ENCODE peak calls at places on chromosomes 4 and X, in ten cellular contexts. One of them, this sample, is unnamed.

GRCh38 chr4:42596918-42597317 is 60.0 kb downstream of the ATP8A1 start:
- DNase-seq in H9: no peak
- DNase-seq in heart left ventricle: no peak
- DNase-seq in PC-3: no peak
- DNase-seq in ovary: no peak
- DNase-seq in OCI-LY7: no peak
- DNase-seq in lower lobe of right lung: no peak
- DNase-seq in left ventricle myocardium inferior: no peak
- DNase-seq in CD8-positive, alpha-beta T cell: no peak
- DNase-seq in astrocyte: no peak
- DNase-seq in this sample: no peak

GRCh38 chr4:5370286-5370685 is 319.0 kb downstream of the STK32B start:
- DNase-seq in H9: no peak
- DNase-seq in heart left ventricle: no peak
- DNase-seq in PC-3: peak; percentile 90
- DNase-seq in ovary: no peak
- DNase-seq in OCI-LY7: no peak
- DNase-seq in lower lobe of right lung: no peak
- DNase-seq in left ventricle myocardium inferior: no peak
- DNase-seq in CD8-positive, alpha-beta T cell: no peak
- DNase-seq in astrocyte: peak; percentile 67
- DNase-seq in this sample: no peak

GRCh38 chr4:102405706-102406510 is 60.6 kb upstream of the SLC39A8 start:
- DNase-seq in H9: no peak
- DNase-seq in heart left ventricle: no peak
- DNase-seq in PC-3: no peak
- DNase-seq in ovary: no peak
- DNase-seq in OCI-LY7: no peak
- DNase-seq in lower lobe of right lung: no peak
- DNase-seq in left ventricle myocardium inferior: no peak
- DNase-seq in CD8-positive, alpha-beta T cell: no peak
- DNase-seq in astrocyte: no peak
- DNase-seq in this sample: no peak

GRCh38 chrX:103666202-103667107 is 20.0 kb downstream of the MORF4L2 start:
- DNase-seq in H9: no peak
- DNase-seq in heart left ventricle: no peak
- DNase-seq in PC-3: no peak
- DNase-seq in ovary: no peak
- DNase-seq in OCI-LY7: no peak
- DNase-seq in lower lobe of right lung: no peak
- DNase-seq in left ventricle myocardium inferior: no peak
- DNase-seq in CD8-positive, alpha-beta T cell: no peak
- DNase-seq in astrocyte: no peak
- DNase-seq in this sample: no peak

GRCh38 chrX:151174581-151175282 is 1.7 kb upstream of the GPR50 start:
- DNase-seq in H9: peak; percentile 74
- DNase-seq in heart left ventricle: no peak
- DNase-seq in PC-3: no peak
- DNase-seq in ovary: no peak
- DNase-seq in OCI-LY7: no peak
- DNase-seq in lower lobe of right lung: no peak
- DNase-seq in left ventricle myocardium inferior: no peak
- DNase-seq in CD8-positive, alpha-beta T cell: no peak
- DNase-seq in astrocyte: no peak
- DNase-seq in this sample: no peak

GRCh38 chrX:154430916-154431315 is 2.4 kb downstream of the ATP6AP1 start:
- DNase-seq in H9: no peak
- DNase-seq in heart left ventricle: no peak
- DNase-seq in PC-3: peak; percentile 20
- DNase-seq in ovary: no peak
- DNase-seq in OCI-LY7: no peak
- DNase-seq in lower lobe of right lung: peak; percentile 64
- DNase-seq in left ventricle myocardium inferior: no peak
- DNase-seq in CD8-positive, alpha-beta T cell: no peak
- DNase-seq in astrocyte: no peak
- DNase-seq in this sample: no peak

GRCh38 chrX:46040001-46040400 is 505.2 kb downstream of the ZNF674 start:
- DNase-seq in H9: no peak
- DNase-seq in heart left ventricle: no peak
- DNase-seq in PC-3: peak; percentile 52
- DNase-seq in ovary: no peak
- DNase-seq in OCI-LY7: no peak
- DNase-seq in lower lobe of right lung: no peak
- DNase-seq in left ventricle myocardium inferior: no peak
- DNase-seq in CD8-positive, alpha-beta T cell: no peak
- DNase-seq in astrocyte: no peak
- DNase-seq in this sample: no peak

GRCh38 chrX:13059269-13059668 is 14.8 kb upstream of the FAM9C start:
- DNase-seq in H9: no peak
- DNase-seq in heart left ventricle: no peak
- DNase-seq in PC-3: no peak
- DNase-seq in ovary: no peak
- DNase-seq in OCI-LY7: no peak
- DNase-seq in lower lobe of right lung: no peak
- DNase-seq in left ventricle myocardium inferior: no peak
- DNase-seq in CD8-positive, alpha-beta T cell: no peak
- DNase-seq in astrocyte: no peak
- DNase-seq in this sample: no peak

GRCh38 chrX:120244735-120245498 is 5.7 kb upstream of the ZBTB33 start:
- DNase-seq in H9: peak; percentile 75
- DNase-seq in heart left ventricle: peak; percentile 73
- DNase-seq in PC-3: peak; percentile 90
- DNase-seq in ovary: peak; percentile 83
- DNase-seq in OCI-LY7: peak; percentile 76
- DNase-seq in lower lobe of right lung: peak; percentile 75
- DNase-seq in left ventricle myocardium inferior: peak; percentile 69
- DNase-seq in CD8-positive, alpha-beta T cell: peak; percentile 28
- DNase-seq in astrocyte: peak; percentile 68
- DNase-seq in this sample: peak; percentile 57

GRCh38 chr4:147078362-147078761 is 132.7 kb upstream of the TTC29 start:
- DNase-seq in H9: no peak
- DNase-seq in heart left ventricle: no peak
- DNase-seq in PC-3: no peak
- DNase-seq in ovary: no peak
- DNase-seq in OCI-LY7: no peak
- DNase-seq in lower lobe of right lung: no peak
- DNase-seq in left ventricle myocardium inferior: no peak
- DNase-seq in CD8-positive, alpha-beta T cell: no peak
- DNase-seq in astrocyte: no peak
- DNase-seq in this sample: no peak

GRCh38 chr4:135065366-135065765 is 863.8 kb upstream of the PABPC4L start:
- DNase-seq in H9: no peak
- DNase-seq in heart left ventricle: no peak
- DNase-seq in PC-3: no peak
- DNase-seq in ovary: no peak
- DNase-seq in OCI-LY7: no peak
- DNase-seq in lower lobe of right lung: no peak
- DNase-seq in left ventricle myocardium inferior: no peak
- DNase-seq in CD8-positive, alpha-beta T cell: no peak
- DNase-seq in astrocyte: peak; percentile 17
- DNase-seq in this sample: no peak

GRCh38 chr4:85610450-85610849 is 135.5 kb downstream of the ARHGAP24 start:
- DNase-seq in H9: no peak
- DNase-seq in heart left ventricle: no peak
- DNase-seq in PC-3: no peak
- DNase-seq in ovary: no peak
- DNase-seq in OCI-LY7: no peak
- DNase-seq in lower lobe of right lung: no peak
- DNase-seq in left ventricle myocardium inferior: no peak
- DNase-seq in CD8-positive, alpha-beta T cell: no peak
- DNase-seq in astrocyte: no peak
- DNase-seq in this sample: no peak

GRCh38 chr4:54657556-54658313 is at the start of gene KIT:
- DNase-seq in H9: peak; percentile 92
- DNase-seq in heart left ventricle: peak; percentile 47
- DNase-seq in PC-3: no peak
- DNase-seq in ovary: peak; percentile 80
- DNase-seq in OCI-LY7: no peak
- DNase-seq in lower lobe of right lung: peak; percentile 58
- DNase-seq in left ventricle myocardium inferior: peak; percentile 33
- DNase-seq in CD8-positive, alpha-beta T cell: peak; percentile 2
- DNase-seq in astrocyte: no peak
- DNase-seq in this sample: peak; percentile 17

GRCh38 chr4:3652586-3652985 is 113.6 kb upstream of the ADRA2C start:
- DNase-seq in H9: no peak
- DNase-seq in heart left ventricle: no peak
- DNase-seq in PC-3: no peak
- DNase-seq in ovary: no peak
- DNase-seq in OCI-LY7: no peak
- DNase-seq in lower lobe of right lung: no peak
- DNase-seq in left ventricle myocardium inferior: no peak
- DNase-seq in CD8-positive, alpha-beta T cell: no peak
- DNase-seq in astrocyte: no peak
- DNase-seq in this sample: no peak

GRCh38 chr4:111793686-111794085 is 351.6 kb upstream of the FAM241A start:
- DNase-seq in H9: no peak
- DNase-seq in heart left ventricle: no peak
- DNase-seq in PC-3: no peak
- DNase-seq in ovary: no peak
- DNase-seq in OCI-LY7: no peak
- DNase-seq in lower lobe of right lung: no peak
- DNase-seq in left ventricle myocardium inferior: no peak
- DNase-seq in CD8-positive, alpha-beta T cell: no peak
- DNase-seq in astrocyte: no peak
- DNase-seq in this sample: no peak

DNA sequence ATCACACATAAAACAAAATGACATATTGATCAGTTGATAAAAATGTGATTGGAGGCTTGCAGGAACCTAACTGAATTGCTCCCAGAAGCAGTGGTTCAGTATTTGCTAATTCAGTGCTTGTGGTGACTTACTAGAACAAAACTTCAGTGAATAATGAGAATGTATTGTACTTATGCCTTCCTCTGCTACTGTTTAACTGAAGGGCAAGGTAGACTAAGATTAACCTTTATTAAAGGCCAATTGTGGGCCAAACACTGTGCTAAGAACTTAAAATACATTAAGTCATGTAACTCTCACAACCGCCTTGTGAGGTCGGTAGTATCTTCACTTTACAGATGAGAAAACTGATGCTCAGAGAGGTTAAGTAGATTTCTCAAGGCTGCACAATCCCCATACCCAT is 14.9 kb downstream of the IGFBP7 start:
- DNase-seq in H9: no peak
- DNase-seq in heart left ventricle: no peak
- DNase-seq in PC-3: no peak
- DNase-seq in ovary: no peak
- DNase-seq in OCI-LY7: no peak
- DNase-seq in lower lobe of right lung: no peak
- DNase-seq in left ventricle myocardium inferior: no peak
- DNase-seq in CD8-positive, alpha-beta T cell: no peak
- DNase-seq in astrocyte: no peak
- DNase-seq in this sample: no peak
- H3K4me1 ChIP-seq in H9: no peaks in the 10 kb centered on the region
- H3K4me1 ChIP-seq in heart left ventricle: peaks cover 89% of the 10 kb centered on the region
- H3K4me1 ChIP-seq in PC-3: no peaks in the 10 kb centered on the region
- H3K4me1 ChIP-seq in ovary: peaks cover 21% of the 10 kb centered on the region
- H3K4me1 ChIP-seq in OCI-LY7: no peaks in the 10 kb centered on the region
- H3K4me1 ChIP-seq in lower lobe of right lung: peaks cover 31% of the 10 kb centered on the region
- H3K4me1 ChIP-seq in left ventricle myocardium inferior: peaks cover 100% of the 10 kb centered on the region
- H3K4me1 ChIP-seq in CD8-positive, alpha-beta T cell: no peaks in the 10 kb centered on the region
- H3K4me1 ChIP-seq in astrocyte: peaks cover 48% of the 10 kb centered on the region
- H3K4me1 ChIP-seq in this sample: no peaks in the 10 kb centered on the region

DNA sequence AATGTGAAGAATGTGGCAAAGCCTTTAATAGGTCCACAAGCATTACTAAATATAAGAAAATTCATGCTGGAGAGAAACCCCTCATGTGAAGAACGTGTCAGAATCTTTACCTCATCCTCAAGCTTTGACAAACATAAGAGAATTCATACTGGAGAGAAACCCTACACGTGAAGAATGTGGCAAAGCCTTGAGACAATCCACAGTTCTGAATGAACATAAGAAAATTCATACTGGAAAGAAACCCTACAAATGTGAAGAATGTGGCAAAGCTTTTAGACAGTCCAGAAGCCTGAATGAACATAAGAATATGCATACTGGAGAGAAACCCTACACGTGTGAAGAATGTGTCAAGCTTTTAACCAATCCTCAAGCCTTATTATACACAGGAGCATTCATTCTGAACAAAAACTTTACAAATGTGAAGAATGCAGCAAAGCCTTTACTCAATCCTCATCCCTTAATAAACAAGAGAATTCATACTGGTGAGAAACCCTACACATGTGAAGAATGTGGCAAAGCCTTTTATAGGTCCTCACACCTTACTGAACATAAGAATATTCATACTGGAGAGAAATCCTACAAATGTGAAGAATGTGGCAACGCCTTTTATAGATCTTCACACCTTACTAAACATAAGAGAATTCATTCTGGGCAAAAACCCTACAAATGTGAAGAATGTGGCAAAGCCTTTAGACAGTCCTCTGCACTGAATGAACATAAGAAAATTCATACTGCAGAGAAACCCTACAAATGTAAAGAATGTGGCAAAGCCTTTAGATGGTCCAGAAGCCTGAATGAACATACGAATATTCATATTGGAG is 51.1 kb downstream of the ZNF732 start:
- DNase-seq in H9: no peak
- DNase-seq in heart left ventricle: no peak
- DNase-seq in PC-3: no peak
- DNase-seq in ovary: no peak
- DNase-seq in OCI-LY7: no peak
- DNase-seq in lower lobe of right lung: no peak
- DNase-seq in left ventricle myocardium inferior: no peak
- DNase-seq in CD8-positive, alpha-beta T cell: no peak
- DNase-seq in astrocyte: no peak
- DNase-seq in this sample: no peak
- H3K9me3 ChIP-seq in H9: peaks cover 68% of the 10 kb centered on the region
- H3K9me3 ChIP-seq in heart left ventricle: peaks cover 99% of the 10 kb centered on the region
- H3K9me3 ChIP-seq in PC-3: peaks cover 46% of the 10 kb centered on the region
- H3K9me3 ChIP-seq in ovary: no peaks in the 10 kb centered on the region
- H3K9me3 ChIP-seq in OCI-LY7: peaks cover 65% of the 10 kb centered on the region
- H3K9me3 ChIP-seq in lower lobe of right lung: peaks cover 97% of the 10 kb centered on the region
- H3K9me3 ChIP-seq in left ventricle myocardium inferior: peaks cover 100% of the 10 kb centered on the region
- H3K9me3 ChIP-seq in CD8-positive, alpha-beta T cell: peaks cover 19% of the 10 kb centered on the region
- H3K9me3 ChIP-seq in astrocyte: peaks cover 31% of the 10 kb centered on the region
- H3K9me3 ChIP-seq in this sample: no peaks in the 10 kb centered on the region

GRCh38 chr4:30839583-30840520 is 119.7 kb downstream of the PCDH7 start:
- DNase-seq in H9: no peak
- DNase-seq in heart left ventricle: no peak
- DNase-seq in PC-3: peak; percentile 12
- DNase-seq in ovary: no peak
- DNase-seq in OCI-LY7: no peak
- DNase-seq in lower lobe of right lung: no peak
- DNase-seq in left ventricle myocardium inferior: no peak
- DNase-seq in CD8-positive, alpha-beta T cell: no peak
- DNase-seq in astrocyte: peak; percentile 98
- DNase-seq in this sample: no peak
- H3K4me1 ChIP-seq in H9: no peaks in the 10 kb centered on the region
- H3K4me1 ChIP-seq in heart left ventricle: no peaks in the 10 kb centered on the region
- H3K4me1 ChIP-seq in PC-3: no peaks in the 10 kb centered on the region
- H3K4me1 ChIP-seq in ovary: no peaks in the 10 kb centered on the region
- H3K4me1 ChIP-seq in OCI-LY7: no peaks in the 10 kb centered on the region
- H3K4me1 ChIP-seq in lower lobe of right lung: no peaks in the 10 kb centered on the region
- H3K4me1 ChIP-seq in left ventricle myocardium inferior: peaks cover 44% of the 10 kb centered on the region
- H3K4me1 ChIP-seq in CD8-positive, alpha-beta T cell: no peaks in the 10 kb centered on the region
- H3K4me1 ChIP-seq in astrocyte: peaks cover 28% of the 10 kb centered on the region
- H3K4me1 ChIP-seq in this sample: no peaks in the 10 kb centered on the region

DNA sequence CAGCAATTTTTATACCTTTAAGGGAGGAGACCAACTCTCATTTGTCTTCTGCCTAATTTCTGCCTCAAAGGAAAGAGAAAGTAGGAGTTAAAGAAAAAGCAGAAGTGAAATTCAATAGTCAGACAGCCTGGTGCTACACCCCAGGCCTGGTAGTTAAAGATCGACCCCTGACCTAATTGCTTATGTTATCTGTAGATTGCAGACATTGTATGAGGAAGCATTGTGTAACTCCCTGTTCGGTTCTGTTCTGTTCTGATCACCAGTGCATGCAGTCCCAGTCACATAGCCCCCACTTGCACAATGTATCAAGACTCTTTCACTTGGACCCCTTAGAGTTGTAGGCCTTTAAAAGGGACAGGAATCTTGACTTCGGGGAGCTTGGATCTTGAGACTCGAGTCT is 335.9 kb upstream of the AR start:
- DNase-seq in H9: no peak
- DNase-seq in heart left ventricle: no peak
- DNase-seq in PC-3: no peak
- DNase-seq in ovary: no peak
- DNase-seq in OCI-LY7: no peak
- DNase-seq in lower lobe of right lung: no peak
- DNase-seq in left ventricle myocardium inferior: no peak
- DNase-seq in CD8-positive, alpha-beta T cell: no peak
- DNase-seq in astrocyte: no peak
- DNase-seq in this sample: no peak
- H3K9me3 ChIP-seq in H9: peaks cover 30% of the 10 kb centered on the region
- H3K9me3 ChIP-seq in heart left ventricle: no peaks in the 10 kb centered on the region
- H3K9me3 ChIP-seq in PC-3: no peaks in the 10 kb centered on the region
- H3K9me3 ChIP-seq in ovary: no peaks in the 10 kb centered on the region
- H3K9me3 ChIP-seq in OCI-LY7: no peaks in the 10 kb centered on the region
- H3K9me3 ChIP-seq in lower lobe of right lung: no peaks in the 10 kb centered on the region
- H3K9me3 ChIP-seq in left ventricle myocardium inferior: peaks cover 5% of the 10 kb centered on the region
- H3K9me3 ChIP-seq in CD8-positive, alpha-beta T cell: no peaks in the 10 kb centered on the region
- H3K9me3 ChIP-seq in astrocyte: no peaks in the 10 kb centered on the region
- H3K9me3 ChIP-seq in this sample: no peaks in the 10 kb centered on the region

This sample was measured in CD4-positive, alpha-beta memory T cell.